ENCODE peak calls at places on chromosomes 6 and 20, in four cellular contexts. V is SHP77, E is NCI-H1436 treated with DMSO at 0.1 percent for 48 hours, B is left cardiac atrium. P is an unnamed sample.

GRCh38 chr6:32439708-32440214 is at the start of gene HLA-DRA:
- DNase-seq in V (no peak), B (no peak), E (no peak), P (peak; percentile 1)

GRCh38 chr6:21946298-21946783 is 350.5 kb downstream of the PRL start:
- DNase-seq in B (no peak), V (no peak), E (no peak), P (no peak)

GRCh38 chr6:14275493-14275851 is 157.9 kb downstream of the CD83 start:
- DNase-seq in B (peak; percentile 37), E (no peak), V (no peak), P (no peak)

GRCh38 chr6:79372757-79373156 is 138.3 kb upstream of the HMGN3 start:
- DNase-seq in B (no peak), E (no peak), V (no peak), P (no peak)

GRCh38 chr6:106827081-106827480 is 147.4 kb downstream of the CD24 start:
- DNase-seq in E (no peak), B (no peak), V (no peak), P (no peak)

GRCh38 chr20:62918137-62918536 is 8.2 kb downstream of the DIDO1 start:
- DNase-seq in B (no peak), V (no peak), E (no peak), P (no peak)

GRCh38 chr20:58691773-58692578 is 624 bp upstream of the NPEPL1 start:
- DNase-seq in V (no peak), E (no peak), B (peak; percentile 76), P (no peak)

GRCh38 chr20:38833857-38834164 is 28.3 kb downstream of the PPP1R16B start:
- DNase-seq in E (no peak), V (no peak), B (no peak), P (no peak)

GRCh38 chr6:134431306-134431919 is 113.5 kb upstream of the SGK1 start:
- DNase-seq in V (no peak), B (no peak), E (no peak), P (no peak)

GRCh38 chr20:58109126-58109880 is 119.2 kb downstream of the ANKRD60 start:
- DNase-seq in E (no peak), V (no peak), B (no peak), P (no peak)

GRCh38 chr6:37354526-37355384 is 972 bp downstream of the RNF8 start:
- DNase-seq in E (no peak), V (no peak), B (peak; percentile 38), P (no peak)

GRCh38 chr6:89082439-89082838 is 1.9 kb downstream of the PNRC1 start:
- DNase-seq in B (no peak), V (no peak), E (no peak), P (no peak)

GRCh38 chr6:14671261-14671681 is 553.7 kb downstream of the CD83 start:
- DNase-seq in B (peak; percentile 45), V (no peak), E (no peak), P (no peak)

GRCh38 chr20:7841291-7841966 is 98.8 kb downstream of the HAO1 start:
- DNase-seq in B (no peak), E (no peak), V (no peak), P (no peak)

GRCh38 chr6:73134588-73134987 is 90.7 kb downstream of the KHDC1L start:
- DNase-seq in B (no peak), V (no peak), E (no peak), P (no peak)

GRCh38 chr6:81938014-81938761 is 185.7 kb upstream of the TENT5A start:
- DNase-seq in V (no peak), B (no peak), E (peak; percentile 0), P (no peak)

GRCh38 chr6:65202738-65203137 is 504.3 kb downstream of the EYS start:
- DNase-seq in E (no peak), B (no peak), V (no peak), P (no peak)

GRCh38 chr20:62642666-62643520 is 590 bp downstream of the SLCO4A1 start:
- DNase-seq in E (no peak), V (no peak), B (no peak), P (no peak)

GRCh38 chr6:161710698-161711097 is 436.8 kb upstream of the AGPAT4 start:
- DNase-seq in B (no peak), V (no peak), E (no peak), P (no peak)

GRCh38 chr6:55276745-55277627 is 50.3 kb upstream of the GFRAL start:
- DNase-seq in E (no peak), V (peak; percentile 62), B (peak; percentile 33), P (peak; percentile 48)

GRCh38 chr20:22686097-22686496 is 101.7 kb upstream of the FOXA2 start:
- DNase-seq in V (peak; percentile 62), B (peak; percentile 70), E (no peak), P (peak; percentile 63)

GRCh38 chr20:31740208-31740607 is 1.1 kb downstream of the TPX2 start:
- DNase-seq in E (no peak), B (no peak), V (no peak), P (no peak)

GRCh38 chr20:54364919-54365318 is 110.5 kb upstream of the DOK5 start:
- DNase-seq in V (no peak), E (no peak), B (no peak), P (no peak)

GRCh38 chr6:111843347-111844147 is 29.7 kb downstream of the FYN start:
- DNase-seq in E (no peak), V (no peak), B (peak; percentile 40), P (no peak)

GRCh38 chr20:62666736-62667529 is 24.6 kb downstream of the SLCO4A1 start:
- DNase-seq in V (peak; percentile 33), B (peak; percentile 76), E (no peak), P (no peak)

GRCh38 chr20:1844723-1845523 is 50.3 kb upstream of the SIRPA start:
- DNase-seq in V (no peak), E (no peak), B (peak; percentile 52), P (no peak)

GRCh38 chr6:41560440-41561192 is 14.4 kb downstream of the FOXP4 start:
- DNase-seq in V (no peak), E (no peak), B (peak; percentile 86), P (no peak)